ENCODE peak calls at places on chromosomes 1 and 21, in five cellular contexts. One of them, this sample, is unnamed. For H3K4me1 and H3K27me3, the result is how much of the 10 kb centered on the place peaks cover.

GRCh38 chr1:12464627-12465056 is 153.4 kb downstream of the DHRS3 start:
- DNase-seq in transverse colon: no peak
- DNase-seq in right cardiac atrium: peak
- DNase-seq in BE2C: no peak
- DNase-seq in body of pancreas: peak
- DNase-seq in this sample: peak

GRCh38 chr1:84840346-84840745 is 52.7 kb downstream of the LPAR3 start:
- DNase-seq in right cardiac atrium: no peak
- DNase-seq in transverse colon: no peak
- DNase-seq in body of pancreas: no peak
- DNase-seq in BE2C: no peak
- DNase-seq in this sample: peak

GRCh38 chr1:53587252-53587992 is 128.2 kb downstream of the DMRTB1 start:
- DNase-seq in body of pancreas: no peak
- DNase-seq in transverse colon: peak
- DNase-seq in right cardiac atrium: no peak
- DNase-seq in BE2C: no peak
- DNase-seq in this sample: no peak

GRCh38 chr1:163870666-163871065 is 548.9 kb downstream of the NUF2 start:
- DNase-seq in body of pancreas: no peak
- DNase-seq in transverse colon: no peak
- DNase-seq in right cardiac atrium: no peak
- DNase-seq in BE2C: no peak
- DNase-seq in this sample: peak

GRCh38 chr1:94729287-94729686 is 90.9 kb upstream of the SLC44A3 start:
- DNase-seq in BE2C: no peak
- DNase-seq in right cardiac atrium: no peak
- DNase-seq in body of pancreas: no peak
- DNase-seq in transverse colon: no peak
- DNase-seq in this sample: peak

GRCh38 chr1:65235867-65236805 is 73.2 kb upstream of the DNAJC6 start:
- DNase-seq in BE2C: no peak
- DNase-seq in transverse colon: no peak
- DNase-seq in body of pancreas: no peak
- DNase-seq in right cardiac atrium: no peak
- DNase-seq in this sample: peak

GRCh38 chr1:108843390-108844188 is 13.3 kb downstream of the AKNAD1 start:
- DNase-seq in right cardiac atrium: no peak
- DNase-seq in body of pancreas: no peak
- DNase-seq in transverse colon: no peak
- DNase-seq in BE2C: no peak
- DNase-seq in this sample: peak

GRCh38 chr1:239633432-239633831 is 247.1 kb downstream of the CHRM3 start:
- DNase-seq in transverse colon: no peak
- DNase-seq in right cardiac atrium: no peak
- DNase-seq in BE2C: no peak
- DNase-seq in body of pancreas: no peak
- DNase-seq in this sample: no peak

GRCh38 chr1:2539312-2539907 is 9.3 kb upstream of the HES5 start:
- DNase-seq in BE2C: no peak
- DNase-seq in right cardiac atrium: no peak
- DNase-seq in transverse colon: no peak
- DNase-seq in body of pancreas: no peak
- DNase-seq in this sample: no peak

GRCh38 chr1:198669023-198669698 is 30.3 kb downstream of the PTPRC start:
- DNase-seq in body of pancreas: no peak
- DNase-seq in right cardiac atrium: no peak
- DNase-seq in BE2C: no peak
- DNase-seq in transverse colon: no peak
- DNase-seq in this sample: peak

GRCh38 chr1:46039571-46040052 is 92.8 kb downstream of the PIK3R3 start:
- DNase-seq in right cardiac atrium: no peak
- DNase-seq in body of pancreas: peak
- DNase-seq in transverse colon: peak
- DNase-seq in BE2C: peak
- DNase-seq in this sample: peak

GRCh38 chr1:23393706-23394105 is 24.1 kb upstream of the ZNF436 start:
- DNase-seq in transverse colon: peak
- DNase-seq in body of pancreas: peak
- DNase-seq in right cardiac atrium: peak
- DNase-seq in BE2C: peak
- DNase-seq in this sample: peak

GRCh38 chr1:112696578-112697320 is 10.2 kb downstream of the RHOC start:
- DNase-seq in BE2C: no peak
- DNase-seq in right cardiac atrium: no peak
- DNase-seq in body of pancreas: no peak
- DNase-seq in transverse colon: no peak
- DNase-seq in this sample: no peak

GRCh38 chr21:43679951-43680350 is 20.6 kb downstream of the RRP1B start:
- DNase-seq in transverse colon: no peak
- DNase-seq in right cardiac atrium: no peak
- DNase-seq in BE2C: no peak
- DNase-seq in body of pancreas: no peak
- DNase-seq in this sample: no peak

GRCh38 chr1:162535501-162535900 is 26.0 kb upstream of the UAP1 start:
- DNase-seq in body of pancreas: no peak
- DNase-seq in BE2C: no peak
- DNase-seq in right cardiac atrium: no peak
- DNase-seq in transverse colon: no peak
- DNase-seq in this sample: no peak

GRCh38 chr1:42163114-42163513 is 1.4 kb downstream of the GUCA2A start:
- DNase-seq in right cardiac atrium: no peak
- DNase-seq in transverse colon: no peak
- DNase-seq in body of pancreas: no peak
- DNase-seq in BE2C: no peak
- DNase-seq in this sample: no peak

GRCh38 chr21:26365849-26366248 is 195.3 kb upstream of the APP start:
- DNase-seq in BE2C: no peak
- DNase-seq in body of pancreas: no peak
- DNase-seq in transverse colon: no peak
- DNase-seq in right cardiac atrium: no peak
- DNase-seq in this sample: no peak

GRCh38 chr21:32770514-32771133 is 931 bp downstream of the PAXBP1 start:
- DNase-seq in transverse colon: no peak
- DNase-seq in right cardiac atrium: no peak
- DNase-seq in BE2C: no peak
- DNase-seq in body of pancreas: peak
- DNase-seq in this sample: no peak

GRCh38 chr1:227919916-227920315 is 27.8 kb downstream of the WNT9A start:
- DNase-seq in BE2C: peak
- DNase-seq in right cardiac atrium: peak
- DNase-seq in transverse colon: no peak
- DNase-seq in body of pancreas: no peak
- DNase-seq in this sample: no peak

GRCh38 chr1:47804127-47804526 is 193.1 kb downstream of the TRABD2B start:
- DNase-seq in right cardiac atrium: no peak
- DNase-seq in body of pancreas: no peak
- DNase-seq in BE2C: peak
- DNase-seq in transverse colon: no peak
- DNase-seq in this sample: no peak

GRCh38 chr1:21655748-21656147 is 13.4 kb downstream of the RAP1GAP start:
- DNase-seq in transverse colon: no peak
- DNase-seq in right cardiac atrium: no peak
- DNase-seq in body of pancreas: peak
- DNase-seq in BE2C: no peak
- DNase-seq in this sample: no peak

GRCh38 chr1:15106608-15107007 is 46.9 kb upstream of the TMEM51 start:
- DNase-seq in transverse colon: peak
- DNase-seq in body of pancreas: peak
- DNase-seq in BE2C: peak
- DNase-seq in right cardiac atrium: peak
- DNase-seq in this sample: no peak

GRCh38 chr1:227632325-227632724 is 69.0 kb downstream of the ZNF678 start:
- DNase-seq in right cardiac atrium: no peak
- DNase-seq in BE2C: no peak
- DNase-seq in body of pancreas: no peak
- DNase-seq in transverse colon: no peak
- DNase-seq in this sample: no peak

DNA sequence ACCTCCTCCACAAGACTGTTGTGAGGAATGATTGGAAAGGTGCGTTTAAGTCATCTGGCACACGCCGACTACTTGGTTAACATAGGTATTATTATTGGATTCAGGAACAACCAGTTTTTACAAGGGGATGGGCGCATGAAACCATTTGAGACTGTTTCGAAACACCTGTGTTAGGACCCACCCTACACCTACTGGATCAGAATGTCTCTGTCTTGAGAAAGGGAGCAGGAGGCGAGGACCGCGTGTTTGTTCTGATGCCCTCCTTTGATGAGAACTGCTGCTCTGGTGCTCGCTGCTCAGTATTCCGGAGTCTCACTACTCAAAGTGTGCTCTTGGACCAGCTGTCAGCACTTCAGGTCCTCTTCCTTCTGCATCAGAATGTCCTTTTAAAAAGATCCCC is 7.3 kb downstream of the H6PD start:
- DNase-seq in body of pancreas: no peak
- DNase-seq in transverse colon: no peak
- DNase-seq in BE2C: no peak
- DNase-seq in right cardiac atrium: no peak
- DNase-seq in this sample: no peak
- H3K4me1 ChIP-seq in body of pancreas: half or more
- H3K4me1 ChIP-seq in transverse colon: under half
- H3K4me1 ChIP-seq in BE2C: under half
- H3K4me1 ChIP-seq in right cardiac atrium: under half
- H3K4me1 ChIP-seq in this sample: half or more

GRCh38 chr1:39898648-39899603 is 2.8 kb downstream of the MYCL start:
- DNase-seq in transverse colon: peak
- DNase-seq in BE2C: peak
- DNase-seq in body of pancreas: peak
- DNase-seq in right cardiac atrium: peak
- DNase-seq in this sample: peak

GRCh38 chr1:39900662-39901485 is 843 bp downstream of the MYCL start:
- DNase-seq in transverse colon: peak
- DNase-seq in body of pancreas: peak
- DNase-seq in BE2C: peak
- DNase-seq in right cardiac atrium: peak
- DNase-seq in this sample: peak

GRCh38 chr1:39902121-39902807 is 547 bp upstream of the MYCL start:
- DNase-seq in right cardiac atrium: peak
- DNase-seq in BE2C: peak
- DNase-seq in transverse colon: peak
- DNase-seq in body of pancreas: peak
- DNase-seq in this sample: peak

GRCh38 chr1:39899611-39900538 is 1.8 kb downstream of the MYCL start:
- DNase-seq in BE2C: no peak
- DNase-seq in body of pancreas: no peak
- DNase-seq in right cardiac atrium: no peak
- DNase-seq in transverse colon: no peak
- DNase-seq in this sample: no peak

GRCh38 chr1:39901486-39902120 is at the start of gene MYCL:
- DNase-seq in transverse colon: peak
- DNase-seq in right cardiac atrium: peak
- DNase-seq in BE2C: peak
- DNase-seq in body of pancreas: peak
- DNase-seq in this sample: peak
- H3K27me3 ChIP-seq in transverse colon: half or more
- H3K27me3 ChIP-seq in right cardiac atrium: under half
- H3K27me3 ChIP-seq in BE2C: under half
- H3K27me3 ChIP-seq in body of pancreas: under half
- H3K27me3 ChIP-seq in this sample: under half

GRCh38 chr1:67735806-67736627 is 51.0 kb downstream of the GADD45A start:
- DNase-seq in BE2C: peak
- DNase-seq in body of pancreas: peak
- DNase-seq in right cardiac atrium: peak
- DNase-seq in transverse colon: peak
- DNase-seq in this sample: peak

GRCh38 chr1:67735220-67735619 is 50.2 kb downstream of the GADD45A start:
- DNase-seq in BE2C: no peak
- DNase-seq in transverse colon: no peak
- DNase-seq in body of pancreas: no peak
- DNase-seq in right cardiac atrium: no peak
- DNase-seq in this sample: no peak

GRCh38 chr1:67732750-67733151 is 47.8 kb downstream of the GADD45A start:
- DNase-seq in body of pancreas: no peak
- DNase-seq in transverse colon: no peak
- DNase-seq in BE2C: no peak
- DNase-seq in right cardiac atrium: peak
- DNase-seq in this sample: no peak

GRCh38 chr1:67731322-67731721 is 46.3 kb downstream of the GADD45A start:
- DNase-seq in transverse colon: no peak
- DNase-seq in BE2C: no peak
- DNase-seq in right cardiac atrium: no peak
- DNase-seq in body of pancreas: no peak
- DNase-seq in this sample: no peak

DNA sequence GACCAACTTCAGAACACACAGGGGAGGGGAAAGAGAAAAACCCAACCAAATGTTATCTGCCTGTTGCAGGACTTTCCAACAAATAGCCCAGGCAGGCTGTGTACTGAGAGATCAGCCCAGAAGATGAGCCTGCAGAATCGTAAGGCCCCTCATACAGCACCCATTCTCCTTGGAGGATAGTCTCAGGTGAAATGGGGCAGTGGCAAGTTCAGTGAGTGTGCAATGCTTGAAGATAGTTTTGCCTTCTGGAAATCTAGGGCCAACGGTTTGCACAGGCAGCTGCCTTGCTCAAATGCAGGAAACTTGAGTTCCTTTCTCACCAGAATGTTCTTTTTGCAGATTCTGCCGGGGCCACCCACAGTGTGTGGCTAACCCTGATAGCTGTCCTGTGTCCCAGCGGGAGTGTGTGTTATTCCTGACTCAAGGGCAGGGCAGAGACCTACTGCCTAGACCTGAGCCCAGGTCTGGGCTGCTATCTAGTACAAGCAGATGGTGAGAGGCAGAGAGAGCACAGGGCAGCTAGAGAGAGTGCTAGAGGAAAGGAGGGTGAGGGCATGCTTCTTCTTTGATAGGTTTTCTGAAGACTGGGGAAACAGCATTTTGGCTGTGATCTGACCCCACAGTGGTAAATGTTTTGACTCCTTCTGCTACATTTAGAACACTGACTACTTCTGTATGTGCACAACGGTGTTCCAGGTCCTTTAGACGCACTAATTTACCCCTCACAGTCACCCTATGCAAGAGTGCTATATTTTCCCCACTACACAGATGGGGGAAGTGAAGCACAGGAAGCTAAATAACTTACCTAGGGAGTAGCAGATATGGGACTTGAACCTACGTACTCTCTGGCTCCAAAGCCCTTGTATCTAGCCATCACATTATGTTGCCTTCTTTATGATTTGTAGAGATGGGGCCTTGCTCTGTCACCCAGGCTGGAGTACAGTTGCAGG is 49.0 kb downstream of the GADD45A start:
- DNase-seq in transverse colon: no peak
- DNase-seq in BE2C: no peak
- DNase-seq in right cardiac atrium: no peak
- DNase-seq in body of pancreas: no peak
- DNase-seq in this sample: no peak
- H3K4me1 ChIP-seq in transverse colon: under half
- H3K4me1 ChIP-seq in BE2C: under half
- H3K4me1 ChIP-seq in right cardiac atrium: under half
- H3K4me1 ChIP-seq in body of pancreas: under half
- H3K4me1 ChIP-seq in this sample: half or more

DNA sequence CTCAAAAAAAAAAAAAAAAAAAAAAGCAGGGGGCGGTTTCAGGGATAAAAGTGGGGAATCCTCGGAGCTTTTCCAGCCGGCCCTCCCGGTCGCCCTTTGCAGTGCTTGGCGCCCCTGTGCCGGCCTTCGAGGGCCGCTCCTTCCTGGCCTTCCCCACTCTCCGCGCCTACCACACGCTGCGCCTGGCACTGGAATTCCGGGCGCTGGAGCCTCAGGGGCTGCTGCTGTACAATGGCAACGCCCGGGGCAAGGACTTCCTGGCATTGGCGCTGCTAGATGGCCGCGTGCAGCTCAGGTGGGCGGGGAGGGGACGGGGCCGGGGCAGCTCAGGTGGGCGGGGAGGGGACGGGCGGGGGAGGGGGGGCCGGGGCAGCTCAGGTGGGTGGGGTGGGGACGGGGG is 25.3 kb downstream of the RNF223 start:
- DNase-seq in transverse colon: no peak
- DNase-seq in right cardiac atrium: no peak
- DNase-seq in body of pancreas: no peak
- DNase-seq in BE2C: no peak
- DNase-seq in this sample: no peak
- H3K27me3 ChIP-seq in transverse colon: under half
- H3K27me3 ChIP-seq in right cardiac atrium: under half
- H3K27me3 ChIP-seq in body of pancreas: under half
- H3K27me3 ChIP-seq in BE2C: under half
- H3K27me3 ChIP-seq in this sample: under half

This sample was measured in adipocyte.